ENCODE peak calls at places on chromosomes 6 and 20, in six cellular contexts. G is body of pancreas, B is IMR-90, A is lower lobe of right lung, W is thoracic aorta, H is Caco-2. U is an unnamed sample.
A peak's percentile ranks its signal among the peaks of the same experiment; 100 is the strongest.

GRCh38 chr6:34912715-34913464 is 23.8 kb downstream of the ANKS1A start:
- DNase-seq in W (no peak), H (no peak), G (no peak), B (peak; percentile 89), A (no peak), U (no peak)

GRCh38 chr20:707711-708110 is 32.1 kb upstream of the SCRT2 start:
- DNase-seq in A (no peak), W (no peak), G (no peak), B (no peak), H (no peak), U (peak; percentile 24)

GRCh38 chr6:28862077-28862476 is 61.7 kb downstream of the TRIM27 start:
- DNase-seq in A (no peak), B (no peak), H (no peak), W (no peak), G (no peak), U (no peak)

GRCh38 chr6:39256294-39256693 is 27.0 kb upstream of the KCNK5 start:
- DNase-seq in G (no peak), A (no peak), W (no peak), H (no peak), B (no peak), U (peak; percentile 14)

GRCh38 chr6:165002358-165002757 is 307.0 kb downstream of the C6orf118 start:
- DNase-seq in W (no peak), A (no peak), G (no peak), B (no peak), H (no peak), U (no peak)

GRCh38 chr6:66796987-66797386 is 1090.0 kb upstream of the EYS start:
- DNase-seq in A (no peak), G (no peak), B (no peak), W (no peak), H (no peak), U (no peak)

GRCh38 chr6:105651969-105652368 is 249.1 kb upstream of the PREP start:
- DNase-seq in H (no peak), B (no peak), W (no peak), A (no peak), G (no peak), U (no peak)

GRCh38 chr6:130760006-130760405 is 67.2 kb upstream of the SMLR1 start:
- DNase-seq in B (peak; percentile 61), H (peak; percentile 48), A (no peak), W (no peak), G (no peak), U (no peak)

GRCh38 chr20:17227199-17227535 is 327 bp downstream of the PCSK2 start:
- DNase-seq in H (no peak), A (peak; percentile 36), W (no peak), G (no peak), B (no peak), U (no peak)

GRCh38 chr6:10434235-10434634 is 19.4 kb upstream of the TFAP2A start:
- DNase-seq in A (no peak), G (no peak), W (no peak), H (no peak), B (peak; percentile 8), U (no peak)

GRCh38 chr20:31788578-31788977 is 30.6 kb upstream of the MYLK2 start:
- DNase-seq in A (no peak), W (no peak), B (peak; percentile 28), H (peak; percentile 64), G (no peak), U (no peak)

GRCh38 chr6:131163886-131164285 is 28.6 kb downstream of the AKAP7 start:
- DNase-seq in A (no peak), W (no peak), G (no peak), B (peak; percentile 41), H (peak; percentile 12), U (no peak)

GRCh38 chr6:89297695-89298351 is 17.3 kb downstream of the GABRR2 start:
- DNase-seq in A (no peak), B (peak; percentile 99), W (peak; percentile 73), H (no peak), G (no peak), U (no peak)

GRCh38 chr6:116518621-116519020 is 7.2 kb downstream of the CALHM5 start:
- DNase-seq in H (no peak), W (no peak), B (no peak), G (no peak), A (no peak), U (no peak)

GRCh38 chr6:39841923-39842322 is 49.7 kb downstream of the DAAM2 start:
- DNase-seq in G (no peak), W (no peak), H (no peak), A (no peak), B (no peak), U (no peak)

GRCh38 chr6:36623547-36624459 is 29.6 kb downstream of the SRSF3 start:
- DNase-seq in B (peak; percentile 77), G (peak; percentile 92), A (peak; percentile 85), H (peak; percentile 82), W (peak; percentile 73), U (peak; percentile 91)

GRCh38 chr6:36624461-36625160 is 30.4 kb downstream of the SRSF3 start:
- DNase-seq in B (no peak), H (no peak), G (peak; percentile 9), W (no peak), A (no peak), U (no peak)

GRCh38 chr6:36625161-36625919 is 31.2 kb downstream of the SRSF3 start:
- DNase-seq in A (no peak), G (peak; percentile 15), H (no peak), W (no peak), B (peak; percentile 79), U (peak; percentile 7)

GRCh38 chr6:36621371-36621855 is 27.3 kb downstream of the SRSF3 start:
- DNase-seq in W (no peak), B (no peak), H (no peak), A (no peak), G (no peak), U (no peak)

GRCh38 chr6:36622901-36623546 is 28.9 kb downstream of the SRSF3 start:
- DNase-seq in G (no peak), H (no peak), B (no peak), A (no peak), W (no peak), U (peak; percentile 39)
- H3K4me1 ChIP-seq in G (peaks cover 32% of the 10 kb centered on the region), H (peaks cover 15% of the 10 kb centered on the region), B (peaks cover 13% of the 10 kb centered on the region), A (peaks cover 47% of the 10 kb centered on the region), W (peaks cover 44% of the 10 kb centered on the region), U (peaks cover 59% of the 10 kb centered on the region)

GRCh38 chr6:32942555-32942954 is 1.7 kb upstream of the HLA-DMB start:
- DNase-seq in B (no peak), G (no peak), A (no peak), H (no peak), W (no peak), U (no peak)
- H3K4me1 ChIP-seq in B (peaks cover 9% of the 10 kb centered on the region), G (peaks cover 5% of the 10 kb centered on the region), A (peaks cover 48% of the 10 kb centered on the region), H (no peaks in the 10 kb centered on the region), W (peaks cover 4% of the 10 kb centered on the region), U (peaks cover 96% of the 10 kb centered on the region)

GRCh38 chr20:15922556-15922955 is 650.7 kb downstream of the KIF16B start:
- DNase-seq in H (no peak), G (no peak), W (no peak), B (no peak), A (no peak), U (no peak)
- H3K4me1 ChIP-seq in H (no peaks in the 10 kb centered on the region), G (no peaks in the 10 kb centered on the region), W (peaks cover 7% of the 10 kb centered on the region), B (no peaks in the 10 kb centered on the region), A (no peaks in the 10 kb centered on the region), U (no peaks in the 10 kb centered on the region)

DNA sequence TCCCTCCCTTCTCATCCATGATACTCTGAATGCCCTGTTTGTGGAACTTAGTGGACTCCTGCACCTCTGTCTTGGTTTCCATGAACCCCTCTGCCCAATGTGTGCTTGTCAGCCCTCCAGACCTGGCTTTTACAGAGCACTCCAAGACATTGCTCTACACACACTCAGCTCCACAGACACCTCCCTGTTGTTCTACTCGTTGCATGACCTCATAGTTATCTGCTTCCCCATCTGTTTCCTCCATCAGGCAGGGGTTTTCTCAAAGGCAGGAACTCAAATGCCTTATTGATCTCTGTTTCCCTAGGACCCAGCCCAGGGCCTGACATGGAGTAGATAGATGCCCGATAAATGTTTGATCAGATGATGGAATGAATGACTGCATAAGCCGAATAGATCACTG is 13.3 kb downstream of the PLCG1 start:
- DNase-seq in G (no peak), H (no peak), W (no peak), A (peak; percentile 11), B (peak; percentile 29), U (no peak)
- H3K4me1 ChIP-seq in G (peaks cover 14% of the 10 kb centered on the region), H (no peaks in the 10 kb centered on the region), W (peaks cover 94% of the 10 kb centered on the region), A (peaks cover 99% of the 10 kb centered on the region), B (peaks cover 9% of the 10 kb centered on the region), U (peaks cover 82% of the 10 kb centered on the region)

GRCh38 chr6:16136086-16136485 is 7.2 kb downstream of the MYLIP start:
- DNase-seq in G (no peak), A (no peak), B (no peak), H (no peak), W (no peak), U (no peak)

GRCh38 chr6:16135078-16135477 is 6.2 kb downstream of the MYLIP start:
- DNase-seq in H (no peak), A (no peak), B (no peak), G (no peak), W (no peak), U (no peak)

GRCh38 chr6:16132909-16133308 is 4.0 kb downstream of the MYLIP start:
- DNase-seq in B (no peak), G (no peak), A (no peak), W (no peak), H (no peak), U (no peak)

GRCh38 chr6:16136536-16137450 is 7.9 kb downstream of the MYLIP start:
- DNase-seq in W (no peak), G (no peak), A (no peak), H (no peak), B (peak; percentile 92), U (no peak)

DNA sequence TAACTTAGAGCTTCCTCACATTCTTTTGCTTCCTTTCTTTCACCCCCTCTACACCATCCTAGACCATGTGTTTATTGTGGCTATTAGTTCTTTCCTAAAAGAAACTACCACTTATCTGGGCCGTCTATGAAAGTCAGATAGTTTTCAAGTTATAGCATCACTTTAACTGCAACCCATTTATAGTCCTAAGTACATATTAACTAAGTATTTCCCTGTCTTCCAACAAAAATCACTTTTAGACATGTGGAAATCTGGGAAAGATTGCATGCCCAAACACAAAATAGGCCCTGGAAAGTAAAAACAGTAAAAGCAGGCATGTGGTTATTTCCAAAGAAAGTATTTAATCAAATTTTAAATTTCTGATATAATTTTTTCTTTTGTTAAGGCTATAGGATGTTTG is 5.5 kb downstream of the MYLIP start:
- DNase-seq in H (no peak), B (no peak), W (no peak), G (no peak), A (no peak), U (no peak)
- H3K4me1 ChIP-seq in H (peaks cover 29% of the 10 kb centered on the region), B (peaks cover 8% of the 10 kb centered on the region), W (peaks cover 72% of the 10 kb centered on the region), G (peaks cover 68% of the 10 kb centered on the region), A (peaks cover 79% of the 10 kb centered on the region), U (peaks cover 60% of the 10 kb centered on the region)